ENCODE peak calls at places on chromosome 17, in seven cellular contexts. G is transverse colon, N is tibial nerve, K is Peyer's patch, V is esophagus squamous epithelium, Y is gastrocnemius medialis, H is suprapubic skin. Z is an unnamed sample.

GRCh38 chr17:77601054-77601979 is 357.2 kb upstream of the TNRC6C start:
- DNase-seq in G (no peak), N (peak), K (peak), V (no peak), Y (peak), H (no peak), Z (no peak)

GRCh38 chr17:51228177-51228576 is 31.7 kb downstream of the MBTD1 start:
- DNase-seq in G (no peak), N (no peak), K (no peak), V (no peak), Y (no peak), H (no peak), Z (no peak)

GRCh38 chr17:29100296-29100695 is 57.4 kb downstream of the PIPOX start:
- DNase-seq in G (no peak), N (no peak), K (no peak), V (no peak), Y (no peak), H (no peak), Z (no peak)

GRCh38 chr17:7147772-7148171 is 31.4 kb downstream of the ASGR1 start:
- DNase-seq in G (no peak), N (no peak), K (no peak), V (no peak), Y (no peak), H (no peak), Z (no peak)

GRCh38 chr17:22435231-22435974 is 743.1 kb downstream of the KCNJ18 start:
- DNase-seq in G (no peak), N (no peak), K (no peak), V (no peak), Y (no peak), H (no peak), Z (no peak)

GRCh38 chr17:52297230-52298010 is 138.9 kb upstream of the CA10 start:
- DNase-seq in G (no peak), N (no peak), K (no peak), V (no peak), Y (no peak), H (no peak), Z (no peak)

GRCh38 chr17:33981713-33982601 is 273.1 kb upstream of the CCL2 start:
- DNase-seq in G (peak), N (no peak), K (no peak), V (no peak), Y (no peak), H (no peak), Z (no peak)

GRCh38 chr17:58318627-58319180 is 9.9 kb downstream of the TSPOAP1 start:
- DNase-seq in G (no peak), N (no peak), K (peak), V (no peak), Y (no peak), H (peak), Z (no peak)

GRCh38 chr17:6052926-6053325 is 17.3 kb upstream of the WSCD1 start:
- DNase-seq in G (no peak), N (no peak), K (no peak), V (no peak), Y (no peak), H (no peak), Z (no peak)

GRCh38 chr17:55248077-55248476 is 16.7 kb upstream of the HLF start:
- DNase-seq in G (no peak), N (no peak), K (no peak), V (no peak), Y (no peak), H (no peak), Z (no peak)

GRCh38 chr17:66548158-66548557 is 245.7 kb downstream of the PRKCA start:
- DNase-seq in G (no peak), N (no peak), K (no peak), V (no peak), Y (no peak), H (no peak), Z (no peak)

GRCh38 chr17:75241996-75242460 is 19.4 kb downstream of the GGA3 start:
- DNase-seq in G (no peak), N (peak), K (no peak), V (no peak), Y (peak), H (peak), Z (no peak)

GRCh38 chr17:6505425-6506142 is 50.8 kb downstream of the PITPNM3 start:
- DNase-seq in G (no peak), N (no peak), K (peak), V (no peak), Y (no peak), H (no peak), Z (no peak)

GRCh38 chr17:65592131-65592965 is 30.9 kb upstream of the AXIN2 start:
- DNase-seq in G (no peak), N (no peak), K (no peak), V (no peak), Y (no peak), H (no peak), Z (no peak)

GRCh38 chr17:56681561-56682266 is 88.2 kb downstream of the NOG start:
- DNase-seq in G (no peak), N (no peak), K (no peak), V (no peak), Y (no peak), H (no peak), Z (no peak)

GRCh38 chr17:31537558-31537957 is 146.1 kb downstream of the RAB11FIP4 start:
- DNase-seq in G (peak), N (no peak), K (peak), V (no peak), Y (no peak), H (no peak), Z (no peak)

GRCh38 chr17:48045270-48046001 is 2.7 kb upstream of the NFE2L1 start:
- DNase-seq in G (no peak), N (peak), K (no peak), V (no peak), Y (peak), H (no peak), Z (no peak)

GRCh38 chr17:29210879-29211278 is 30.7 kb upstream of the MYO18A start:
- DNase-seq in G (no peak), N (no peak), K (no peak), V (no peak), Y (no peak), H (no peak), Z (no peak)

GRCh38 chr17:66165537-66166123 is 26.3 kb downstream of the CEP112 start:
- DNase-seq in G (no peak), N (peak), K (no peak), V (no peak), Y (no peak), H (no peak), Z (peak)

GRCh38 chr17:81867952-81868673 is 3.0 kb downstream of the ARHGDIA start:
- DNase-seq in G (peak), N (no peak), K (no peak), V (no peak), Y (no peak), H (no peak), Z (no peak)
- TF ChIP-seq POLR2A in G (peak), N (no peak), K (no peak), V (no peak), Y (no peak), H (no peak), Z (no peak)

GRCh38 chr17:38456031-38456815 is 28.0 kb downstream of the ARHGAP23 start:
- DNase-seq in G (no peak), N (no peak), K (no peak), V (no peak), Y (no peak), H (no peak), Z (peak)

GRCh38 chr17:38455288-38455915 is 27.1 kb downstream of the ARHGAP23 start:
- DNase-seq in G (no peak), N (no peak), K (no peak), V (no peak), Y (no peak), H (peak), Z (no peak)

GRCh38 chr17:38452719-38453118 is 24.5 kb downstream of the ARHGAP23 start:
- DNase-seq in G (no peak), N (no peak), K (no peak), V (no peak), Y (no peak), H (no peak), Z (no peak)

GRCh38 chr17:38453951-38454421 is 25.7 kb downstream of the ARHGAP23 start:
- DNase-seq in G (no peak), N (no peak), K (no peak), V (no peak), Y (no peak), H (peak), Z (no peak)

GRCh38 chr17:38454528-38454927 is 26.3 kb downstream of the ARHGAP23 start:
- DNase-seq in G (peak), N (peak), K (peak), V (peak), Y (peak), H (peak), Z (peak)
- TF ChIP-seq POLR2A in G (no peak), N (peak), K (no peak), V (no peak), Y (no peak), H (no peak), Z (no peak)

GRCh38 chr17:1710807-1711553 is 803 bp upstream of the TLCD2 start:
- DNase-seq in G (no peak), N (no peak), K (no peak), V (no peak), Y (no peak), H (no peak), Z (no peak)
- TF ChIP-seq POLR2A in G (no peak), N (no peak), K (no peak), V (no peak), Y (no peak), H (no peak), Z (peak)

DNA sequence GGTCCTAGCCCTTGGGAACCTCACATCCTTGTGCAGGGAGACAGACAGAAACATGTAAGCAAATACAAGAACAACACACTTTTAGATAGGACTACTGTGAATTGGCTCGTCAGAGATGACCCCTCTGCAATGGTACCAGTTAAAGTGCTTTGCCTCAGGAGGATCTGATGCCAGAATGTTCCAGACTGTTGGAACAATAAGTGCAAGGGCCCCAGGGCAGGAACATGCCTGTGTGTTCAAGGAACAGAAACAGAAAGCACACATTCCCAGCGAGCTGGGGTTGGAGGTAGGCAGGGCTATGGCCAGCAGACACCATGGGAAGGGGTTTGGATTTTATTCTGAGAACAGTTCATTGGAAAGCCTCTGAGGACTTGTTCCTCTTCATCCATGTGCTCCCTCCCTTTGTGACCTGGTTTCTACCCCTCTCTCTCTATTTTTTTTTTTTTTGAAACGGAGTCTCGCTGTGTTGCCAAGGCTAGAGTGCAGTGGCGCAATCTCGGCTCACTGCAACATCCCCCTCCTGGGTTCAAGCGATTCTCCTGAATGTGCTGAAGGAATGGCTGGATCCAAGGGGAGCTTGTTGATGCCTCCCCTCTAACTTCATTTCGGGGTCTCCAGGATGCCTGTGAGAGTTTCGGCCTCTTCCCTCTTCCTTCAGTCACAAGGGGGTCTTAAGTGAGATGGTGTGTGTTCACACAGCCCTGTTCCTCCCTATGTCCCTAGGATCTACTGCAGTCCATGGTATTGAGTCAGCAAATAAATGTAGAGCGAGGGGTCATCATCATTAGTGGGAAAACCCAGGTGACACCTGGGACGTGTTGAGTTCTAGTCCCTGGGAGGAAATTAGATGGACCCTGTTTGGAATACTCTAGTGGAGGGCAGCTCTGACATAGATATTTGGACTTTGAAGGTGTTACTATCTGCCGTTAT is 6.4 kb downstream of the STAT5A start:
- DNase-seq in G (no peak), N (no peak), K (no peak), V (no peak), Y (no peak), H (no peak), Z (no peak)
- TF ChIP-seq POLR2A in G (no peak), N (no peak), K (no peak), V (no peak), Y (no peak), H (no peak), Z (peak)

GRCh38 chr17:44922136-44922535 is 6.8 kb upstream of the GFAP start:
- DNase-seq in G (peak), N (no peak), K (peak), V (no peak), Y (no peak), H (no peak), Z (no peak)
- TF ChIP-seq POLR2A in G (no peak), N (no peak), K (no peak), V (no peak), Y (no peak), H (no peak), Z (no peak)